ENCODE peak calls at places on chromosomes 7 and 10, in five cellular contexts. One of them, this sample, is unnamed.
A peak's percentile ranks its signal among the peaks of the same experiment; 100 is the strongest.

GRCh38 chr10:82240408-82240807 is 365.4 kb downstream of the NRG3 start:
- DNase-seq in CD4-positive, alpha-beta T cell: no peak
- DNase-seq in iPS-NIHi11: no peak
- DNase-seq in fibroblast of the conjunctiva: no peak
- DNase-seq in NCI-H69: no peak
- DNase-seq in this sample: no peak

GRCh38 chr7:75813084-75813483 is 522 bp downstream of the CCL24 start:
- DNase-seq in CD4-positive, alpha-beta T cell: no peak
- DNase-seq in iPS-NIHi11: no peak
- DNase-seq in fibroblast of the conjunctiva: no peak
- DNase-seq in NCI-H69: no peak
- DNase-seq in this sample: no peak

GRCh38 chr7:12410523-12410922 is 6.9 kb upstream of the VWDE start:
- DNase-seq in CD4-positive, alpha-beta T cell: no peak
- DNase-seq in iPS-NIHi11: no peak
- DNase-seq in fibroblast of the conjunctiva: no peak
- DNase-seq in NCI-H69: no peak
- DNase-seq in this sample: no peak

GRCh38 chr10:86659721-86660438 is 5.5 kb downstream of the OPN4 start:
- DNase-seq in CD4-positive, alpha-beta T cell: no peak
- DNase-seq in iPS-NIHi11: no peak
- DNase-seq in fibroblast of the conjunctiva: no peak
- DNase-seq in NCI-H69: no peak
- DNase-seq in this sample: no peak

GRCh38 chr10:92990615-92991014 is 70.0 kb upstream of the CYP26C1 start:
- DNase-seq in CD4-positive, alpha-beta T cell: no peak
- DNase-seq in iPS-NIHi11: no peak
- DNase-seq in fibroblast of the conjunctiva: no peak
- DNase-seq in NCI-H69: peak; percentile 78
- DNase-seq in this sample: no peak

GRCh38 chr10:125983161-125983560 is 86.8 kb downstream of the FANK1 start:
- DNase-seq in CD4-positive, alpha-beta T cell: no peak
- DNase-seq in iPS-NIHi11: no peak
- DNase-seq in fibroblast of the conjunctiva: no peak
- DNase-seq in NCI-H69: no peak
- DNase-seq in this sample: no peak

GRCh38 chr10:119689016-119689564 is 36.8 kb upstream of the INPP5F start:
- DNase-seq in CD4-positive, alpha-beta T cell: no peak
- DNase-seq in iPS-NIHi11: no peak
- DNase-seq in fibroblast of the conjunctiva: no peak
- DNase-seq in NCI-H69: no peak
- DNase-seq in this sample: no peak

GRCh38 chr10:88062385-88062784 is 199.0 kb downstream of the PTEN start:
- DNase-seq in CD4-positive, alpha-beta T cell: no peak
- DNase-seq in iPS-NIHi11: no peak
- DNase-seq in fibroblast of the conjunctiva: no peak
- DNase-seq in NCI-H69: no peak
- DNase-seq in this sample: peak; percentile 60

GRCh38 chr7:1015196-1015595 is 29.1 kb upstream of the GPR146 start:
- DNase-seq in CD4-positive, alpha-beta T cell: no peak
- DNase-seq in iPS-NIHi11: no peak
- DNase-seq in fibroblast of the conjunctiva: no peak
- DNase-seq in NCI-H69: peak; percentile 19
- DNase-seq in this sample: no peak

GRCh38 chr10:82934429-82934828 is 1059.4 kb downstream of the NRG3 start:
- DNase-seq in CD4-positive, alpha-beta T cell: no peak
- DNase-seq in iPS-NIHi11: peak; percentile 38
- DNase-seq in fibroblast of the conjunctiva: no peak
- DNase-seq in NCI-H69: peak; percentile 31
- DNase-seq in this sample: no peak

This sample was measured in brain pericyte.